ENCODE peak calls at places on chromosomes 11 and 22, in eight cellular contexts. One of them, this sample, is unnamed.

GRCh38 chr11:67435727-67436458 is 1.6 kb downstream of the PTPRCAP start:
- DNase-seq in amniotic epithelial cell: no peak
- DNase-seq in activated T-helper 9 cell treated with anti-CD3 and anti-CD28 coated beads, Interleukin-2, amount 50 U/mL, for 16 hours: no peak
- DNase-seq in GM04504: no peak
- DNase-seq in colonic mucosa: no peak
- DNase-seq in neural progenitor cell: no peak
- DNase-seq in endothelial cell: no peak
- DNase-seq in kidney tubule cell: no peak
- DNase-seq in this sample: no peak

GRCh38 chr11:27217948-27218410 is 145.0 kb downstream of the CCDC34 start:
- DNase-seq in amniotic epithelial cell: peak; percentile 97
- DNase-seq in activated T-helper 9 cell treated with anti-CD3 and anti-CD28 coated beads, Interleukin-2, amount 50 U/mL, for 16 hours: no peak
- DNase-seq in GM04504: peak; percentile 79
- DNase-seq in colonic mucosa: no peak
- DNase-seq in neural progenitor cell: no peak
- DNase-seq in endothelial cell: no peak
- DNase-seq in kidney tubule cell: peak; percentile 55
- DNase-seq in this sample: peak; percentile 84

GRCh38 chr11:44999068-44999467 is 48.4 kb upstream of the TP53I11 start:
- DNase-seq in amniotic epithelial cell: no peak
- DNase-seq in activated T-helper 9 cell treated with anti-CD3 and anti-CD28 coated beads, Interleukin-2, amount 50 U/mL, for 16 hours: no peak
- DNase-seq in GM04504: no peak
- DNase-seq in colonic mucosa: no peak
- DNase-seq in neural progenitor cell: no peak
- DNase-seq in endothelial cell: no peak
- DNase-seq in kidney tubule cell: no peak
- DNase-seq in this sample: no peak

GRCh38 chr11:20443596-20443995 is 56.1 kb downstream of the PRMT3 start:
- DNase-seq in amniotic epithelial cell: peak; percentile 39
- DNase-seq in activated T-helper 9 cell treated with anti-CD3 and anti-CD28 coated beads, Interleukin-2, amount 50 U/mL, for 16 hours: no peak
- DNase-seq in GM04504: peak; percentile 2
- DNase-seq in colonic mucosa: no peak
- DNase-seq in neural progenitor cell: peak; percentile 25
- DNase-seq in endothelial cell: no peak
- DNase-seq in kidney tubule cell: peak; percentile 23
- DNase-seq in this sample: peak; percentile 17

GRCh38 chr11:85717360-85717927 is 31.4 kb upstream of the CCDC89 start:
- DNase-seq in amniotic epithelial cell: no peak
- DNase-seq in activated T-helper 9 cell treated with anti-CD3 and anti-CD28 coated beads, Interleukin-2, amount 50 U/mL, for 16 hours: no peak
- DNase-seq in GM04504: no peak
- DNase-seq in colonic mucosa: no peak
- DNase-seq in neural progenitor cell: no peak
- DNase-seq in endothelial cell: no peak
- DNase-seq in kidney tubule cell: no peak
- DNase-seq in this sample: no peak

GRCh38 chr11:118909619-118910308 is 16.0 kb downstream of the BCL9L start:
- DNase-seq in amniotic epithelial cell: no peak
- DNase-seq in activated T-helper 9 cell treated with anti-CD3 and anti-CD28 coated beads, Interleukin-2, amount 50 U/mL, for 16 hours: no peak
- DNase-seq in GM04504: no peak
- DNase-seq in colonic mucosa: no peak
- DNase-seq in neural progenitor cell: no peak
- DNase-seq in endothelial cell: no peak
- DNase-seq in kidney tubule cell: no peak
- DNase-seq in this sample: no peak

GRCh38 chr11:120134106-120134930 is 3.6 kb downstream of the TRIM29 start:
- DNase-seq in amniotic epithelial cell: no peak
- DNase-seq in activated T-helper 9 cell treated with anti-CD3 and anti-CD28 coated beads, Interleukin-2, amount 50 U/mL, for 16 hours: no peak
- DNase-seq in GM04504: no peak
- DNase-seq in colonic mucosa: peak; percentile 14
- DNase-seq in neural progenitor cell: no peak
- DNase-seq in endothelial cell: peak; percentile 1
- DNase-seq in kidney tubule cell: no peak
- DNase-seq in this sample: no peak

GRCh38 chr11:128422576-128423370 is 164.6 kb downstream of the ETS1 start:
- DNase-seq in amniotic epithelial cell: no peak
- DNase-seq in activated T-helper 9 cell treated with anti-CD3 and anti-CD28 coated beads, Interleukin-2, amount 50 U/mL, for 16 hours: peak; percentile 84
- DNase-seq in GM04504: no peak
- DNase-seq in colonic mucosa: no peak
- DNase-seq in neural progenitor cell: peak; percentile 13
- DNase-seq in endothelial cell: no peak
- DNase-seq in kidney tubule cell: no peak
- DNase-seq in this sample: no peak

GRCh38 chr11:27700351-27701261 is at the start of gene BDNF:
- DNase-seq in amniotic epithelial cell: peak; percentile 61
- DNase-seq in activated T-helper 9 cell treated with anti-CD3 and anti-CD28 coated beads, Interleukin-2, amount 50 U/mL, for 16 hours: no peak
- DNase-seq in GM04504: no peak
- DNase-seq in colonic mucosa: no peak
- DNase-seq in neural progenitor cell: peak; percentile 72
- DNase-seq in endothelial cell: no peak
- DNase-seq in kidney tubule cell: peak; percentile 46
- DNase-seq in this sample: peak; percentile 44

GRCh38 chr11:118918686-118919280 is 6.9 kb downstream of the BCL9L start:
- DNase-seq in amniotic epithelial cell: peak; percentile 82
- DNase-seq in activated T-helper 9 cell treated with anti-CD3 and anti-CD28 coated beads, Interleukin-2, amount 50 U/mL, for 16 hours: no peak
- DNase-seq in GM04504: no peak
- DNase-seq in colonic mucosa: no peak
- DNase-seq in neural progenitor cell: no peak
- DNase-seq in endothelial cell: no peak
- DNase-seq in kidney tubule cell: peak; percentile 82
- DNase-seq in this sample: peak; percentile 61

GRCh38 chr22:37818397-37819099 is 4.6 kb upstream of the GALR3 start:
- DNase-seq in amniotic epithelial cell: peak; percentile 45
- DNase-seq in activated T-helper 9 cell treated with anti-CD3 and anti-CD28 coated beads, Interleukin-2, amount 50 U/mL, for 16 hours: peak; percentile 48
- DNase-seq in GM04504: no peak
- DNase-seq in colonic mucosa: peak; percentile 71
- DNase-seq in neural progenitor cell: peak; percentile 78
- DNase-seq in endothelial cell: peak; percentile 69
- DNase-seq in kidney tubule cell: peak; percentile 64
- DNase-seq in this sample: no peak

GRCh38 chr11:116262370-116262769 is 510.4 kb downstream of the BUD13 start:
- DNase-seq in amniotic epithelial cell: no peak
- DNase-seq in activated T-helper 9 cell treated with anti-CD3 and anti-CD28 coated beads, Interleukin-2, amount 50 U/mL, for 16 hours: no peak
- DNase-seq in GM04504: no peak
- DNase-seq in colonic mucosa: no peak
- DNase-seq in neural progenitor cell: no peak
- DNase-seq in endothelial cell: no peak
- DNase-seq in kidney tubule cell: no peak
- DNase-seq in this sample: no peak

GRCh38 chr22:19181786-19182471 is 3.4 kb upstream of the SLC25A1 start:
- DNase-seq in amniotic epithelial cell: no peak
- DNase-seq in activated T-helper 9 cell treated with anti-CD3 and anti-CD28 coated beads, Interleukin-2, amount 50 U/mL, for 16 hours: no peak
- DNase-seq in GM04504: no peak
- DNase-seq in colonic mucosa: no peak
- DNase-seq in neural progenitor cell: no peak
- DNase-seq in endothelial cell: no peak
- DNase-seq in kidney tubule cell: no peak
- DNase-seq in this sample: no peak

GRCh38 chr11:76096552-76096951 is 109.8 kb downstream of the WNT11 start:
- DNase-seq in amniotic epithelial cell: no peak
- DNase-seq in activated T-helper 9 cell treated with anti-CD3 and anti-CD28 coated beads, Interleukin-2, amount 50 U/mL, for 16 hours: no peak
- DNase-seq in GM04504: no peak
- DNase-seq in colonic mucosa: no peak
- DNase-seq in neural progenitor cell: no peak
- DNase-seq in endothelial cell: no peak
- DNase-seq in kidney tubule cell: no peak
- DNase-seq in this sample: no peak

GRCh38 chr11:134730596-134731538 is 318.8 kb upstream of the B3GAT1 start:
- DNase-seq in amniotic epithelial cell: no peak
- DNase-seq in activated T-helper 9 cell treated with anti-CD3 and anti-CD28 coated beads, Interleukin-2, amount 50 U/mL, for 16 hours: no peak
- DNase-seq in GM04504: no peak
- DNase-seq in colonic mucosa: no peak
- DNase-seq in neural progenitor cell: no peak
- DNase-seq in endothelial cell: no peak
- DNase-seq in kidney tubule cell: no peak
- DNase-seq in this sample: no peak

GRCh38 chr22:37725551-37726239 is 28.8 kb downstream of the TRIOBP start:
- DNase-seq in amniotic epithelial cell: no peak
- DNase-seq in activated T-helper 9 cell treated with anti-CD3 and anti-CD28 coated beads, Interleukin-2, amount 50 U/mL, for 16 hours: no peak
- DNase-seq in GM04504: no peak
- DNase-seq in colonic mucosa: no peak
- DNase-seq in neural progenitor cell: no peak
- DNase-seq in endothelial cell: no peak
- DNase-seq in kidney tubule cell: no peak
- DNase-seq in this sample: no peak

GRCh38 chr11:119847836-119848235 is 118.8 kb upstream of the NECTIN1 start:
- DNase-seq in amniotic epithelial cell: no peak
- DNase-seq in activated T-helper 9 cell treated with anti-CD3 and anti-CD28 coated beads, Interleukin-2, amount 50 U/mL, for 16 hours: no peak
- DNase-seq in GM04504: no peak
- DNase-seq in colonic mucosa: no peak
- DNase-seq in neural progenitor cell: no peak
- DNase-seq in endothelial cell: no peak
- DNase-seq in kidney tubule cell: no peak
- DNase-seq in this sample: no peak

GRCh38 chr11:102640946-102641345 is 15.8 kb upstream of the MMP20 start:
- DNase-seq in amniotic epithelial cell: no peak
- DNase-seq in activated T-helper 9 cell treated with anti-CD3 and anti-CD28 coated beads, Interleukin-2, amount 50 U/mL, for 16 hours: no peak
- DNase-seq in GM04504: no peak
- DNase-seq in colonic mucosa: no peak
- DNase-seq in neural progenitor cell: peak; percentile 45
- DNase-seq in endothelial cell: no peak
- DNase-seq in kidney tubule cell: peak; percentile 11
- DNase-seq in this sample: no peak

GRCh38 chr11:110056956-110057355 is 36.2 kb upstream of the ZC3H12C start:
- DNase-seq in amniotic epithelial cell: no peak
- DNase-seq in activated T-helper 9 cell treated with anti-CD3 and anti-CD28 coated beads, Interleukin-2, amount 50 U/mL, for 16 hours: no peak
- DNase-seq in GM04504: no peak
- DNase-seq in colonic mucosa: no peak
- DNase-seq in neural progenitor cell: no peak
- DNase-seq in endothelial cell: no peak
- DNase-seq in kidney tubule cell: no peak
- DNase-seq in this sample: no peak

GRCh38 chr22:35219012-35219411 is 38.3 kb upstream of the HMGXB4 start:
- DNase-seq in amniotic epithelial cell: peak; percentile 80
- DNase-seq in activated T-helper 9 cell treated with anti-CD3 and anti-CD28 coated beads, Interleukin-2, amount 50 U/mL, for 16 hours: no peak
- DNase-seq in GM04504: peak; percentile 58
- DNase-seq in colonic mucosa: no peak
- DNase-seq in neural progenitor cell: no peak
- DNase-seq in endothelial cell: no peak
- DNase-seq in kidney tubule cell: peak; percentile 75
- DNase-seq in this sample: peak; percentile 69

GRCh38 chr11:2547806-2548205 is 103.0 kb downstream of the KCNQ1 start:
- DNase-seq in amniotic epithelial cell: no peak
- DNase-seq in activated T-helper 9 cell treated with anti-CD3 and anti-CD28 coated beads, Interleukin-2, amount 50 U/mL, for 16 hours: no peak
- DNase-seq in GM04504: no peak
- DNase-seq in colonic mucosa: no peak
- DNase-seq in neural progenitor cell: no peak
- DNase-seq in endothelial cell: no peak
- DNase-seq in kidney tubule cell: no peak
- DNase-seq in this sample: no peak

GRCh38 chr22:50691521-50691920 is 18.9 kb downstream of the SHANK3 start:
- DNase-seq in amniotic epithelial cell: peak; percentile 41
- DNase-seq in activated T-helper 9 cell treated with anti-CD3 and anti-CD28 coated beads, Interleukin-2, amount 50 U/mL, for 16 hours: no peak
- DNase-seq in GM04504: peak; percentile 10
- DNase-seq in colonic mucosa: no peak
- DNase-seq in neural progenitor cell: peak; percentile 62
- DNase-seq in endothelial cell: no peak
- DNase-seq in kidney tubule cell: peak; percentile 36
- DNase-seq in this sample: no peak

GRCh38 chr11:19121646-19122045 is 4.7 kb downstream of the ZDHHC13 start:
- DNase-seq in amniotic epithelial cell: no peak
- DNase-seq in activated T-helper 9 cell treated with anti-CD3 and anti-CD28 coated beads, Interleukin-2, amount 50 U/mL, for 16 hours: no peak
- DNase-seq in GM04504: no peak
- DNase-seq in colonic mucosa: no peak
- DNase-seq in neural progenitor cell: no peak
- DNase-seq in endothelial cell: no peak
- DNase-seq in kidney tubule cell: peak; percentile 18
- DNase-seq in this sample: no peak

GRCh38 chr22:42697542-42698013 is 23.1 kb downstream of the A4GALT start:
- DNase-seq in amniotic epithelial cell: peak; percentile 87
- DNase-seq in activated T-helper 9 cell treated with anti-CD3 and anti-CD28 coated beads, Interleukin-2, amount 50 U/mL, for 16 hours: no peak
- DNase-seq in GM04504: no peak
- DNase-seq in colonic mucosa: peak; percentile 56
- DNase-seq in neural progenitor cell: no peak
- DNase-seq in endothelial cell: no peak
- DNase-seq in kidney tubule cell: peak; percentile 95
- DNase-seq in this sample: peak; percentile 88

GRCh38 chr22:37472418-37473006 is 13.7 kb downstream of the MFNG start:
- DNase-seq in amniotic epithelial cell: peak; percentile 31
- DNase-seq in activated T-helper 9 cell treated with anti-CD3 and anti-CD28 coated beads, Interleukin-2, amount 50 U/mL, for 16 hours: peak; percentile 33
- DNase-seq in GM04504: no peak
- DNase-seq in colonic mucosa: peak; percentile 53
- DNase-seq in neural progenitor cell: peak; percentile 69
- DNase-seq in endothelial cell: peak; percentile 53
- DNase-seq in kidney tubule cell: peak; percentile 42
- DNase-seq in this sample: no peak

This sample was measured in H4.